ENCODE peak calls at places on chromosomes 11 and 22, in five cellular contexts. R is activated CD4-positive, alpha-beta T cell treated with anti-CD3 and anti-CD28 coated beads, Interleukin-2, amount 50 U/mL, for 48 hours; N is activated CD8-positive, alpha-beta memory T cell treated with anti-CD3 and anti-CD28 coated beads for 1 hour; D is GM10248; F is amygdala. Y is an unnamed sample.

GRCh38 chr11:70528046-70528793 is 129.9 kb downstream of the CTTN start:
- DNase-seq in F (no peak), N (no peak), R (no peak), D (no peak), Y (peak)

GRCh38 chr22:23240639-23241389 is 60.5 kb downstream of the BCR start:
- DNase-seq in D (no peak), N (no peak), R (peak), F (no peak), Y (no peak)

GRCh38 chr11:85752890-85753581 is 57.9 kb downstream of the SYTL2 start:
- DNase-seq in F (no peak), R (peak), D (no peak), N (peak), Y (no peak)

GRCh38 chr11:117412176-117412575 is 84.5 kb downstream of the CEP164 start:
- DNase-seq in D (no peak), N (no peak), F (no peak), R (no peak), Y (no peak)

GRCh38 chr11:86804871-86805415 is 4.6 kb downstream of the PRSS23 start:
- DNase-seq in D (no peak), F (no peak), N (no peak), R (no peak), Y (no peak)

GRCh38 chr11:7531011-7531410 is 17.2 kb downstream of the PPFIBP2 start:
- DNase-seq in R (no peak), F (no peak), N (no peak), D (no peak), Y (no peak)

GRCh38 chr22:48840112-48840949 is 987.3 kb downstream of the BRD1 start:
- DNase-seq in R (no peak), F (no peak), D (no peak), N (no peak), Y (peak)

GRCh38 chr11:85299247-85299646 is 327.9 kb downstream of the DLG2 start:
- DNase-seq in F (no peak), N (no peak), R (no peak), D (no peak), Y (no peak)

GRCh38 chr22:44242946-44243724 is 62.4 kb downstream of the PARVG start:
- DNase-seq in N (no peak), F (no peak), R (no peak), D (no peak), Y (no peak)

GRCh38 chr22:42258126-42258525 is 12.3 kb downstream of the TCF20 start:
- DNase-seq in R (no peak), F (no peak), N (no peak), D (no peak), Y (no peak)